ENCODE peak calls at places on chromosomes 12 and 14, in eight cellular contexts. One of them, this sample, is unnamed.

GRCh38 chr12:43362910-43363694 is 188.9 kb downstream of the ADAMTS20 start:
- DNase-seq in lower leg skin: no peak
- DNase-seq in iPS DF 6.9: no peak
- DNase-seq in NCI-H2029: no peak
- DNase-seq in WERI-Rb-1: no peak
- DNase-seq in NCI-H187: no peak
- DNase-seq in activated T-cell treated with anti-CD3 and anti-CD28 coated beads, Interleukin-2, amount 50 U/mL, for 24 hours: no peak
- DNase-seq in T-helper 1 cell: no peak
- DNase-seq in this sample: no peak

GRCh38 chr12:103462675-103463074 is 33.1 kb downstream of the C12orf42 start:
- DNase-seq in activated T-cell treated with anti-CD3 and anti-CD28 coated beads, Interleukin-2, amount 50 U/mL, for 24 hours: no peak
- DNase-seq in WERI-Rb-1: no peak
- DNase-seq in lower leg skin: no peak
- DNase-seq in T-helper 1 cell: no peak
- DNase-seq in NCI-H2029: no peak
- DNase-seq in NCI-H187: no peak
- DNase-seq in iPS DF 6.9: no peak
- DNase-seq in this sample: no peak

GRCh38 chr14:77158175-77158908 is 16.8 kb upstream of the ZDHHC22 start:
- DNase-seq in WERI-Rb-1: no peak
- DNase-seq in NCI-H2029: no peak
- DNase-seq in lower leg skin: no peak
- DNase-seq in activated T-cell treated with anti-CD3 and anti-CD28 coated beads, Interleukin-2, amount 50 U/mL, for 24 hours: no peak
- DNase-seq in T-helper 1 cell: no peak
- DNase-seq in iPS DF 6.9: no peak
- DNase-seq in NCI-H187: no peak
- DNase-seq in this sample: peak; percentile 70

GRCh38 chr14:93936245-93936644 is 9.1 kb downstream of the FAM181A start:
- DNase-seq in lower leg skin: no peak
- DNase-seq in iPS DF 6.9: no peak
- DNase-seq in WERI-Rb-1: peak; percentile 76
- DNase-seq in NCI-H2029: no peak
- DNase-seq in NCI-H187: no peak
- DNase-seq in T-helper 1 cell: no peak
- DNase-seq in activated T-cell treated with anti-CD3 and anti-CD28 coated beads, Interleukin-2, amount 50 U/mL, for 24 hours: no peak
- DNase-seq in this sample: no peak

GRCh38 chr14:22766457-22767322 is at the start of gene OXA1L:
- DNase-seq in NCI-H2029: peak; percentile 100
- DNase-seq in NCI-H187: peak; percentile 91
- DNase-seq in lower leg skin: peak; percentile 98
- DNase-seq in activated T-cell treated with anti-CD3 and anti-CD28 coated beads, Interleukin-2, amount 50 U/mL, for 24 hours: peak; percentile 91
- DNase-seq in iPS DF 6.9: peak; percentile 93
- DNase-seq in WERI-Rb-1: peak; percentile 96
- DNase-seq in T-helper 1 cell: peak; percentile 94
- DNase-seq in this sample: peak; percentile 99

GRCh38 chr12:6461401-6462233 is 8.9 kb downstream of the VAMP1 start:
- DNase-seq in activated T-cell treated with anti-CD3 and anti-CD28 coated beads, Interleukin-2, amount 50 U/mL, for 24 hours: peak; percentile 81
- DNase-seq in T-helper 1 cell: peak; percentile 75
- DNase-seq in lower leg skin: peak; percentile 49
- DNase-seq in NCI-H2029: no peak
- DNase-seq in iPS DF 6.9: no peak
- DNase-seq in NCI-H187: no peak
- DNase-seq in WERI-Rb-1: no peak
- DNase-seq in this sample: no peak

GRCh38 chr14:89256273-89256672 is 160.8 kb downstream of the FOXN3 start:
- DNase-seq in iPS DF 6.9: no peak
- DNase-seq in WERI-Rb-1: no peak
- DNase-seq in NCI-H187: no peak
- DNase-seq in T-helper 1 cell: no peak
- DNase-seq in activated T-cell treated with anti-CD3 and anti-CD28 coated beads, Interleukin-2, amount 50 U/mL, for 24 hours: no peak
- DNase-seq in lower leg skin: no peak
- DNase-seq in NCI-H2029: no peak
- DNase-seq in this sample: no peak

GRCh38 chr12:6821271-6821673 is 349 bp upstream of the GPR162 start:
- DNase-seq in NCI-H187: peak; percentile 39
- DNase-seq in T-helper 1 cell: no peak
- DNase-seq in iPS DF 6.9: no peak
- DNase-seq in activated T-cell treated with anti-CD3 and anti-CD28 coated beads, Interleukin-2, amount 50 U/mL, for 24 hours: peak; percentile 44
- DNase-seq in NCI-H2029: no peak
- DNase-seq in lower leg skin: peak; percentile 66
- DNase-seq in WERI-Rb-1: peak; percentile 86
- DNase-seq in this sample: peak; percentile 85

GRCh38 chr14:102074415-102074964 is 12.4 kb downstream of the HSP90AA1 start:
- DNase-seq in WERI-Rb-1: no peak
- DNase-seq in NCI-H2029: peak; percentile 66
- DNase-seq in NCI-H187: no peak
- DNase-seq in lower leg skin: no peak
- DNase-seq in T-helper 1 cell: no peak
- DNase-seq in iPS DF 6.9: no peak
- DNase-seq in activated T-cell treated with anti-CD3 and anti-CD28 coated beads, Interleukin-2, amount 50 U/mL, for 24 hours: no peak
- DNase-seq in this sample: no peak

GRCh38 chr12:56477521-56478225 is 9.3 kb downstream of the SPRYD4 start:
- DNase-seq in NCI-H2029: no peak
- DNase-seq in lower leg skin: no peak
- DNase-seq in iPS DF 6.9: no peak
- DNase-seq in WERI-Rb-1: no peak
- DNase-seq in T-helper 1 cell: no peak
- DNase-seq in activated T-cell treated with anti-CD3 and anti-CD28 coated beads, Interleukin-2, amount 50 U/mL, for 24 hours: no peak
- DNase-seq in NCI-H187: no peak
- DNase-seq in this sample: no peak

GRCh38 chr14:69354383-69355154 is 43.5 kb downstream of the ERH start:
- DNase-seq in NCI-H2029: no peak
- DNase-seq in iPS DF 6.9: no peak
- DNase-seq in lower leg skin: no peak
- DNase-seq in T-helper 1 cell: no peak
- DNase-seq in NCI-H187: no peak
- DNase-seq in activated T-cell treated with anti-CD3 and anti-CD28 coated beads, Interleukin-2, amount 50 U/mL, for 24 hours: peak; percentile 75
- DNase-seq in WERI-Rb-1: no peak
- DNase-seq in this sample: no peak

This sample was measured in fibroblast of pulmonary artery.